ENCODE peak calls at places on chromosomes 7 and 10, in ten cellular contexts. Q, I, M, Y, W, D, U, J, R and Z are unnamed samples.

GRCh38 chr7:82164813-82165212 is 278.8 kb downstream of the CACNA2D1 start:
- DNase-seq in Q (no peak), I (peak), M (peak), Y (no peak), W (peak), D (no peak), U (peak), J (no peak), R (peak), Z (no peak)

GRCh38 chr7:1078985-1079384 is 8.9 kb upstream of the GPER1 start:
- DNase-seq in Q (no peak), I (no peak), M (no peak), Y (no peak), W (no peak), D (no peak), U (no peak), J (no peak), R (no peak), Z (no peak)

GRCh38 chr7:41537024-41537423 is 165.9 kb downstream of the INHBA start:
- DNase-seq in Q (no peak), I (peak), M (no peak), Y (no peak), W (no peak), D (no peak), U (no peak), J (no peak), R (no peak), Z (no peak)

GRCh38 chr7:108078156-108078781 is 51.9 kb downstream of the LAMB4 start:
- DNase-seq in Q (no peak), I (peak), M (no peak), Y (no peak), W (no peak), D (no peak), U (peak), J (no peak), R (peak), Z (no peak)

GRCh38 chr10:132247943-132248342 is 59.8 kb downstream of the STK32C start:
- DNase-seq in Q (no peak), I (no peak), M (no peak), Y (no peak), W (no peak), D (no peak), U (no peak), J (no peak), R (no peak), Z (no peak)

GRCh38 chr10:79446451-79447020 is 1.1 kb upstream of the ZCCHC24 start:
- DNase-seq in Q (peak), I (no peak), M (no peak), Y (peak), W (peak), D (peak), U (no peak), J (peak), R (peak), Z (no peak)

GRCh38 chr7:84939442-84939841 is 247.4 kb downstream of the SEMA3D start:
- DNase-seq in Q (no peak), I (no peak), M (no peak), Y (no peak), W (no peak), D (no peak), U (no peak), J (no peak), R (no peak), Z (no peak)

GRCh38 chr7:135273581-135273980 is 39.9 kb downstream of the STRA8 start:
- DNase-seq in Q (peak), I (no peak), M (no peak), Y (no peak), W (no peak), D (no peak), U (no peak), J (no peak), R (no peak), Z (no peak)

GRCh38 chr7:67732898-67733297 is 736.3 kb downstream of the TYW1 start:
- DNase-seq in Q (no peak), I (no peak), M (no peak), Y (no peak), W (no peak), D (no peak), U (no peak), J (no peak), R (no peak), Z (no peak)

GRCh38 chr10:99276848-99277486 is 41.3 kb upstream of the HPSE2 start:
- DNase-seq in Q (no peak), I (no peak), M (no peak), Y (no peak), W (peak), D (no peak), U (peak), J (no peak), R (peak), Z (no peak)

GRCh38 chr10:84762754-84763394 is 434.5 kb downstream of the CCSER2 start:
- DNase-seq in Q (no peak), I (no peak), M (peak), Y (no peak), W (no peak), D (no peak), U (no peak), J (no peak), R (no peak), Z (no peak)

GRCh38 chr7:90677742-90678439 is 81.8 kb downstream of the CDK14 start:
- DNase-seq in Q (no peak), I (no peak), M (no peak), Y (no peak), W (peak), D (no peak), U (no peak), J (no peak), R (no peak), Z (no peak)

GRCh38 chr7:150927954-150928340 is 50.2 kb downstream of the KCNH2 start:
- DNase-seq in Q (peak), I (no peak), M (no peak), Y (no peak), W (peak), D (no peak), U (no peak), J (no peak), R (no peak), Z (no peak)

GRCh38 chr7:127887096-127887495 is 144.1 kb downstream of the LRRC4 start:
- DNase-seq in Q (no peak), I (no peak), M (no peak), Y (no peak), W (no peak), D (no peak), U (no peak), J (no peak), R (no peak), Z (no peak)

GRCh38 chr10:11875499-11876281 is 52.5 kb downstream of the PROSER2 start:
- DNase-seq in Q (peak), I (peak), M (peak), Y (peak), W (peak), D (no peak), U (peak), J (no peak), R (peak), Z (no peak)

GRCh38 chr7:98534493-98534892 is 82.6 kb upstream of the NPTX2 start:
- DNase-seq in Q (no peak), I (no peak), M (no peak), Y (no peak), W (no peak), D (no peak), U (no peak), J (no peak), R (no peak), Z (no peak)

GRCh38 chr7:75039166-75039565 is 34.4 kb downstream of the RCC1L start:
- DNase-seq in Q (no peak), I (peak), M (peak), Y (no peak), W (peak), D (no peak), U (no peak), J (no peak), R (peak), Z (no peak)

GRCh38 chr7:52634996-52635395 is 400.4 kb upstream of the POM121L12 start:
- DNase-seq in Q (no peak), I (peak), M (peak), Y (no peak), W (peak), D (no peak), U (no peak), J (no peak), R (no peak), Z (no peak)